ENCODE peak calls at places on chromosome 13, in five cellular contexts. Y is mesenchymal stem cell; C is thyroid gland; R is CD4-positive, CD25-positive, alpha-beta regulatory T cell; A is heart right ventricle. H is an unnamed sample.
A peak's percentile ranks its signal among the peaks of the same experiment; 100 is the strongest.

GRCh38 chr13:38395505-38395803 is 45.8 kb downstream of the UFM1 start:
- DNase-seq in Y (no peak), C (no peak), R (no peak), A (no peak), H (no peak)

GRCh38 chr13:111906306-111906705 is 160.6 kb upstream of the SOX1 start:
- DNase-seq in Y (no peak), C (no peak), R (no peak), A (no peak), H (no peak)

GRCh38 chr13:44267966-44268365 is 105.7 kb upstream of the SERP2 start:
- DNase-seq in Y (no peak), C (no peak), R (no peak), A (no peak), H (no peak)

GRCh38 chr13:107847406-107847805 is 367.9 kb downstream of the LIG4 start:
- DNase-seq in Y (peak; percentile 68), C (no peak), R (no peak), A (no peak), H (no peak)

GRCh38 chr13:23683084-23683483 is 112.9 kb downstream of the TNFRSF19 start:
- DNase-seq in Y (no peak), C (no peak), R (no peak), A (no peak), H (no peak)

GRCh38 chr13:49314344-49314882 is 66.7 kb downstream of the CDADC1 start:
- DNase-seq in Y (peak; percentile 89), C (no peak), R (no peak), A (no peak), H (no peak)

GRCh38 chr13:80361883-80362327 is 21.0 kb upstream of the SPRY2 start:
- DNase-seq in Y (peak; percentile 6), C (no peak), R (no peak), A (no peak), H (no peak)

GRCh38 chr13:114222461-114222968 is 12.2 kb upstream of the CDC16 start:
- DNase-seq in Y (no peak), C (peak; percentile 77), R (no peak), A (peak; percentile 24), H (no peak)

GRCh38 chr13:98014766-98015165 is 61.3 kb downstream of the IPO5 start:
- DNase-seq in Y (peak; percentile 93), C (no peak), R (no peak), A (no peak), H (no peak)

DNA sequence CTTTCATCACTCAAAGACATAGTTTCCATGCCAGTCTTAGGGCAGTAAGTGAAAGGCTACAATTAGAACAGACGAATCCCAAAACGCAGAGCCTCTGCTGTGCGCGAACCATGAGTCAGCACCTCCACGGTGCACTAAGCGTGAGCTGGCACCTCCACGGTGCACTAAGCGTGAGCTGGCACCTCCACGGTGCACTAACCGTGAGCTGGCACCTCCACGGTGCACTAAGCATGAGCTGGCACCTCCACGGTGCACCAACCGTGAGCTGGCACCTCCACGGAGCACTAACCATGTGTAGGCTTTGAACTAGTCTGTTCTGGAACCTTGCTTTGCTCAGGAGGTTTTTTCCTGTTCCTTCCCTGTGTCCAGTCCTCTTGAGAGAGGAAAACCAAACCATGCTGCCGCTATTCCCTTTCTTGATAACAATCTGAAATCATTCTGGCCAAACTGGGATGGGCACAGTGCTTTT is 120.6 kb downstream of the IRS2 start:
- DNase-seq in Y (no peak), C (no peak), R (no peak), A (no peak), H (no peak)
- H3K4me1 ChIP-seq in Y (peaks cover 10% of the 10 kb centered on the region), C (no peaks in the 10 kb centered on the region), R (no peaks in the 10 kb centered on the region), A (peaks cover 14% of the 10 kb centered on the region), H (no peaks in the 10 kb centered on the region)

GRCh38 chr13:29503041-29503837 is 92.2 kb downstream of the SLC7A1 start:
- DNase-seq in Y (peak; percentile 25), C (no peak), R (peak; percentile 7), A (no peak), H (no peak)
- H3K4me3 ChIP-seq in Y (no peak overlapping the region), C (no peak overlapping the region), R (no peak overlapping the region), A (no peak overlapping the region), H (no peak overlapping the region)

GRCh38 chr13:29170451-29171082 is 350.4 kb downstream of the MTUS2 start:
- DNase-seq in Y (no peak), C (no peak), R (no peak), A (no peak), H (no peak)

GRCh38 chr13:29175245-29175873 is 355.2 kb downstream of the MTUS2 start:
- DNase-seq in Y (no peak), C (no peak), R (no peak), A (no peak), H (no peak)

GRCh38 chr13:29171244-29171643 is 351.1 kb downstream of the MTUS2 start:
- DNase-seq in Y (no peak), C (no peak), R (no peak), A (no peak), H (no peak)

GRCh38 chr13:29174093-29174492 is 354.0 kb downstream of the MTUS2 start:
- DNase-seq in Y (no peak), C (no peak), R (no peak), A (no peak), H (no peak)
- H3K9me3 ChIP-seq in Y (no peaks in the 10 kb centered on the region), C (no peaks in the 10 kb centered on the region), R (no peaks in the 10 kb centered on the region), A (no peaks in the 10 kb centered on the region), H (no peaks in the 10 kb centered on the region)

GRCh38 chr13:51629711-51630575 is 45.7 kb downstream of the WDFY2 start:
- DNase-seq in Y (no peak), C (no peak), R (no peak), A (no peak), H (no peak)

GRCh38 chr13:51635137-51635878 is 51.0 kb downstream of the WDFY2 start:
- DNase-seq in Y (no peak), C (no peak), R (peak; percentile 30), A (no peak), H (no peak)

GRCh38 chr13:51628059-51628852 is 44.0 kb downstream of the WDFY2 start:
- DNase-seq in Y (peak; percentile 45), C (no peak), R (no peak), A (no peak), H (no peak)

GRCh38 chr13:51636349-51636890 is 52.2 kb downstream of the WDFY2 start:
- DNase-seq in Y (no peak), C (no peak), R (no peak), A (no peak), H (no peak)

DNA sequence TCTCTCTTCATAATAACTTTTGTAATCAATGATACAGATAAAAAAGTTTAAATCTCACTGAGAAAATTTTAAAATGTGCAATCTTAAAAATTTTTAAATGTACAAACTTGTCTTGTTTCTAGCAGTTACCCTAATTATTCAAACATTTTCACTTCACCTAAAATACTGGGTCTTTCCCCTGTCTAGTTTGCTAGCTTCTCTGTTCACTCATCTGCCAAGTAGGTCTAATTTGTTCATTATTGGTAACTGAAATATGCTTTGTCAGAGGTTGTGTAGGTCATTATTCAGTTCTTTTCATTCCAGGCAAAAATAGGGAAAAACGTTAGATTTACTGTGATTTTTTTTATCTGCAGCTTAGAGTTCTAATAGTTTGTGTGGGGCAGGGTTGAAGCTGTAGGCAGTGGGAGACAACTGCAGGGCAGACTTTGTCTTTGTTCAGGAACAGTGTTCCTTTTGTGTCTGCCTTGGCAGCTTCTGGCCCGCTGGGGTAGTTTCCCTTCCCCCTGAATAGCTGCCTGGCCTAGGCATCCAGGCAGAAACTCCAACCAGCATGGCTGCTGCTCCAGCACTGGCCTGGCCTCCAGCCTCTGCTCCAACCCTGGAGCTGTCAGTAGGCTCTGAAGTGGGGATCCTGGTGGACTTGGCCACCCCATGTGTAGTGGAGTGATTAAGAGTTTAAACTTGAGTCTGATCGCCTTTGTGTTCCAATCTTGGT is 48.5 kb downstream of the WDFY2 start:
- DNase-seq in Y (no peak), C (peak; percentile 37), R (no peak), A (no peak), H (no peak)
- H3K4me1 ChIP-seq in Y (peaks cover 11% of the 10 kb centered on the region), C (peaks cover 44% of the 10 kb centered on the region), R (peaks cover 13% of the 10 kb centered on the region), A (peaks cover 41% of the 10 kb centered on the region), H (no peaks in the 10 kb centered on the region)

DNA sequence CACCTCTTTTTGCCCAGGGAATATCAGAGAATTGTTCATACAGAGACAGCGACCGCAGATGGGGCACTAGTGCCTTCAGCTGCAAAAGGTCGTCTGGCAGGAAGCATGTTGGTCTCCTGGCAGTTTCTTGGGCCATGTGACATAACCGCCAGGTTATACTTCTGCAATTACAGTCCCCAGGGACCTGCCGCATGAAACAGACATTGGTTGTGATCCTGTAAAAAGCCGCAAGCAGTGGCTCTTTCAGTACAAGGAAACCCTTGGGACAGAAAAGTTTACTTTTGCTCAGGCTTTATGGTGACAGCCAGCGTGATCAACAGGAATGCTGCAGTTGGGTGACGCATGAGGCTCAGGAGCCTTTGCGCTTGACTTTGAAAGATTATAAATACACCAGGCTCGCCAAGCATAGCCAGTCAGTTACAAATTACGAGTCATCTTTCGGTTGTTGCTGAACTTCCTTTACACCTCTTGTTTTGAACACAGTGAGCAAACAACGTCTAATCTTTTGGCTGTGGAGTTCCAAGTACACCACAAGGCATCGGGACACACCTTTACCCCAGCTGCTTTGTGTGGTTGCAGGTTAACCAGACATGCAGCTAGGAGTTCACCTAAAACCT is 50.5 kb upstream of the UBE2L5 start:
- DNase-seq in Y (peak; percentile 83), C (peak; percentile 61), R (peak; percentile 89), A (no peak), H (peak; percentile 52)
- H3K4me3 ChIP-seq in Y (no peak overlapping the region), C (no peak overlapping the region), R (peak overlapping the region; percentile 85), A (no peak overlapping the region), H (no peak overlapping the region)

GRCh38 chr13:53562419-53562818 is 533.8 kb downstream of the OLFM4 start:
- DNase-seq in Y (no peak), C (no peak), R (no peak), A (no peak), H (no peak)
- H3K9me3 ChIP-seq in Y (peaks cover 3% of the 10 kb centered on the region), C (no peaks in the 10 kb centered on the region), R (no peaks in the 10 kb centered on the region), A (no peaks in the 10 kb centered on the region), H (no peaks in the 10 kb centered on the region)

GRCh38 chr13:27965343-27965739 is 3.8 kb downstream of the CDX2 start:
- DNase-seq in Y (no peak), C (no peak), R (no peak), A (no peak), H (peak; percentile 24)

GRCh38 chr13:27967203-27967735 is 1.8 kb downstream of the CDX2 start:
- DNase-seq in Y (peak; percentile 47), C (no peak), R (no peak), A (no peak), H (no peak)

GRCh38 chr13:27967736-27968315 is 1.3 kb downstream of the CDX2 start:
- DNase-seq in Y (peak; percentile 49), C (no peak), R (no peak), A (no peak), H (no peak)

GRCh38 chr13:27965740-27966640 is 3.1 kb downstream of the CDX2 start:
- DNase-seq in Y (no peak), C (no peak), R (no peak), A (no peak), H (peak; percentile 67)

GRCh38 chr13:27966641-27967202 is 2.4 kb downstream of the CDX2 start:
- DNase-seq in Y (no peak), C (no peak), R (no peak), A (no peak), H (no peak)
- H3K4me1 ChIP-seq in Y (peaks cover 16% of the 10 kb centered on the region), C (no peaks in the 10 kb centered on the region), R (no peaks in the 10 kb centered on the region), A (peaks cover 13% of the 10 kb centered on the region), H (no peaks in the 10 kb centered on the region)

H was measured in Peyer's patch.